ENCODE peak calls at places on chromosome 22, in five cellular contexts. O, Q, G, P and K are unnamed samples.

GRCh38 chr22:23823331-23823791 is 15.4 kb downstream of the DERL3 start:
- DNase-seq in Q (peak), G (no peak), P (no peak), O (no peak), K (no peak)

GRCh38 chr22:49197500-49197899 is 630.2 kb downstream of the BRD1 start:
- DNase-seq in P (no peak), Q (peak), G (no peak), O (no peak), K (no peak)

GRCh38 chr22:19843107-19843856 is 11.4 kb downstream of the GNB1L start:
- DNase-seq in Q (peak), G (no peak), O (no peak), P (no peak), K (no peak)

GRCh38 chr22:47354668-47355387 is 592.4 kb downstream of the TBC1D22A start:
- DNase-seq in Q (no peak), P (no peak), G (no peak), O (no peak), K (no peak)

GRCh38 chr22:29310065-29310862 is 3.8 kb downstream of the GAS2L1 start:
- DNase-seq in Q (peak), O (no peak), P (no peak), G (no peak), K (no peak)

GRCh38 chr22:19038728-19039447 is 83.3 kb downstream of the DGCR2 start:
- DNase-seq in G (no peak), O (no peak), P (no peak), Q (peak), K (no peak)

GRCh38 chr22:35409783-35410662 is 10.1 kb downstream of the MCM5 start:
- DNase-seq in G (no peak), O (no peak), Q (no peak), P (no peak), K (no peak)

GRCh38 chr22:32615874-32616564 is 141.4 kb downstream of the FBXO7 start:
- DNase-seq in O (no peak), G (no peak), P (no peak), Q (no peak), K (no peak)

GRCh38 chr22:47209077-47209514 is 446.6 kb downstream of the TBC1D22A start:
- DNase-seq in O (no peak), P (no peak), G (no peak), Q (peak), K (peak)

GRCh38 chr22:48199667-48200066 is 1437.2 kb downstream of the TBC1D22A start:
- DNase-seq in O (no peak), G (no peak), P (no peak), Q (no peak), K (no peak)

GRCh38 chr22:47928626-47929025 is 1166.2 kb downstream of the TBC1D22A start:
- DNase-seq in P (no peak), Q (no peak), O (no peak), G (no peak), K (no peak)

GRCh38 chr22:30056015-30056414 is 24.2 kb upstream of the HORMAD2 start:
- DNase-seq in G (no peak), Q (no peak), P (no peak), O (no peak), K (no peak)

GRCh38 chr22:47884200-47884599 is 1121.8 kb downstream of the TBC1D22A start:
- DNase-seq in P (no peak), Q (no peak), G (no peak), O (no peak), K (no peak)

GRCh38 chr22:41445171-41446056 is 1.2 kb downstream of the TOB2 start:
- DNase-seq in O (no peak), Q (peak), G (peak), P (no peak), K (no peak)

GRCh38 chr22:49869091-49869830 is 15.6 kb downstream of the ZBED4 start:
- DNase-seq in O (no peak), G (no peak), Q (no peak), P (no peak), K (no peak)

GRCh38 chr22:30047364-30047738 is 32.9 kb upstream of the HORMAD2 start:
- DNase-seq in Q (peak), O (no peak), P (no peak), G (no peak), K (peak)

GRCh38 chr22:25081409-25081824 is 118.2 kb upstream of the CRYBB3 start:
- DNase-seq in G (no peak), O (no peak), Q (no peak), P (peak), K (no peak)

GRCh38 chr22:30116362-30117117 is 36.3 kb downstream of the HORMAD2 start:
- DNase-seq in G (no peak), P (no peak), Q (no peak), O (no peak), K (no peak)

GRCh38 chr22:47445716-47446290 is 683.4 kb downstream of the TBC1D22A start:
- DNase-seq in O (no peak), G (no peak), P (no peak), Q (no peak), K (peak)

GRCh38 chr22:50683086-50683993 is 10.7 kb downstream of the SHANK3 start:
- DNase-seq in P (no peak), O (no peak), G (no peak), Q (no peak), K (no peak)

GRCh38 chr22:48482771-48483170 is 1344.9 kb downstream of the BRD1 start:
- DNase-seq in G (no peak), P (no peak), Q (no peak), O (no peak), K (no peak)

GRCh38 chr22:26651840-26652239 is 5.5 kb upstream of the MIAT start:
- DNase-seq in G (no peak), P (no peak), Q (no peak), O (no peak), K (no peak)

GRCh38 chr22:26646158-26646557 is 11.2 kb upstream of the MIAT start:
- DNase-seq in G (no peak), P (no peak), Q (no peak), O (no peak), K (no peak)

GRCh38 chr22:26648761-26649363 is 8.5 kb upstream of the MIAT start:
- DNase-seq in O (no peak), G (no peak), P (no peak), Q (no peak), K (no peak)

GRCh38 chr22:26650722-26651421 is 6.5 kb upstream of the MIAT start:
- DNase-seq in G (no peak), P (no peak), Q (no peak), O (no peak), K (no peak)

DNA sequence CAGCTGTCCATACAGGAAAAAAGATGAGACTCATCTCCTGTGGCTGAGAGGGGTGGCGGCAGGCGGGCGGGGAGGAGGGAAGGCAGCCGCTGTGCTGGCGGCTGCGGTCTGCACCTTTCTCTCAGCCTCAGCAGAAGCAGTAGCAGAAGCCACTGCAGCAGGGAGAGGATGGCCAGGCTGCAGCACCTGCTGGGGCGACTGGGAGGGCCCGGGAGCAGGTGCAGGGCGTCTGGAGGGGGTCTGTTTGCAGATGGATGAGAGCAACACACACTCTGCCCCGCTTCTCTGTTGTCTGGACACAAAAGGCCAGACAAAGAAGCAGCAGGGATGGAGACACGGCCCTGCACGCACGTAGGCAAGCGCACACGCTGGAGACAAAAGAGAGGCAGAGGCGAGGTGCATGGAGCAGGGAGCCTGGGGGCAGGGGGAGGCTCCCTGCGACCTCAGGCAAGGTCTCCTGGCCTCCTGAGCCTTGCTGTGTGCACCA is 9.3 kb upstream of the MIAT start:
- DNase-seq in O (no peak), P (no peak), G (no peak), Q (no peak), K (no peak)
- TF ChIP-seq POLR2A in O (no peak), P (no peak), G (no peak), Q (no peak), K (no peak)

GRCh38 chr22:20957118-20957690 is 9.9 kb upstream of the AIFM3 start:
- DNase-seq in Q (no peak), G (no peak), O (no peak), P (no peak), K (no peak)

GRCh38 chr22:20955548-20955947 is 11.5 kb upstream of the AIFM3 start:
- DNase-seq in G (no peak), O (no peak), Q (no peak), P (peak), K (no peak)

GRCh38 chr22:20957691-20958440 is 9.2 kb upstream of the AIFM3 start:
- DNase-seq in Q (no peak), P (no peak), G (no peak), O (no peak), K (no peak)

GRCh38 chr22:20953668-20954500 is 13.2 kb upstream of the AIFM3 start:
- DNase-seq in O (no peak), G (no peak), P (no peak), Q (peak), K (no peak)

DNA sequence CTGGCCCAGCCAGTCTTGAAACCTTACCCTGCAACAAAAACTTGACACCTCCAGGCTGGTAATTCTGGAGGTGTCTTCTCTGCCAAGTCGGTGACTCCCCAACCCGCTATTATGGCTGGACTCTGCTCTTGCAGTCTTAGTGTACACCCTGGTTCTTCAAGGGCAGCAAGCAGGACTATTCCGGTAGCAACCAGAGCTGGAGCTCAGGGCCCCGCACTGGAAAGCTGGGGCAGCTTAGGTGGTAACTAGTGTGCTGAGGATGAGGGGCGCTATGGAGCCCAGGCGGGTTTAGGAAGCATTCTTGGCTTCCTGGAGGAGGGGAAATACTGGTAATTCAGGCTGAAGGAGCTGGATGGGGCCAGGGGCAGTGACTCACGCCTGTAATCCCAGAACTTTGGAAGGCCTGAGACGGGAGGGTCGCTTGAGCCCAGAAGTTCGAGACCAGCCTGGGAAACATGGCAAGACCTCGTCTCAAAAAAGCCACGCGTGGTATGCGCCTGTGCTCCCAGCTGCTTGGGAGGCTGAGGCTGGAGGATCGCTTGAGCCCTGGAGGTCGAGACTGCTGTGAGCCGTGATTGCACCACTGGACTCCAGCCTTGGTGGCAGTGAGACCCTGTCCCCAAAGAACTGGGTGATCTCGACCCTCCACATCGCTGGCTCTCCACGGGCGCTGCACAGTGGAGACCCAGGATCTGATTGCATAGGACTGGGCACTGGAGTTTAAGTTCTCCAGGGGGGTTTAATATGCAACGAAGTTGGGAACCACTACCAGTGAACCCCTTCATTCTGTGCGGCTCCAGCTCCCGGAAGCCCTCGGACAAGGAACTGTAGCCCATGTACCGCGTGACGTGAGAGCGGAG is 10.6 kb upstream of the AIFM3 start:
- DNase-seq in P (peak), Q (no peak), O (no peak), G (no peak), K (no peak)
- TF ChIP-seq POLR2A in P (no peak), Q (no peak), O (no peak), G (no peak), K (no peak)

GRCh38 chr22:44497904-44498242 is at the start of gene RTL6:
- DNase-seq in O (no peak), P (peak), Q (no peak), G (no peak), K (no peak)
- TF ChIP-seq POLR2A in O (peak), P (peak), Q (no peak), G (peak), K (no peak)

GRCh38 chr22:31290494-31291402 is 1.5 kb downstream of the PIK3IP1 start:
- DNase-seq in P (peak), O (peak), G (peak), Q (peak), K (peak)

GRCh38 chr22:31289335-31289734 is 3.0 kb downstream of the PIK3IP1 start:
- DNase-seq in P (no peak), Q (peak), G (no peak), O (no peak), K (peak)

GRCh38 chr22:31291403-31291715 is 929 bp downstream of the PIK3IP1 start:
- DNase-seq in P (no peak), Q (no peak), O (no peak), G (no peak), K (no peak)

GRCh38 chr22:31288496-31289235 is 3.6 kb downstream of the PIK3IP1 start:
- DNase-seq in G (no peak), Q (peak), O (no peak), P (no peak), K (peak)

DNA sequence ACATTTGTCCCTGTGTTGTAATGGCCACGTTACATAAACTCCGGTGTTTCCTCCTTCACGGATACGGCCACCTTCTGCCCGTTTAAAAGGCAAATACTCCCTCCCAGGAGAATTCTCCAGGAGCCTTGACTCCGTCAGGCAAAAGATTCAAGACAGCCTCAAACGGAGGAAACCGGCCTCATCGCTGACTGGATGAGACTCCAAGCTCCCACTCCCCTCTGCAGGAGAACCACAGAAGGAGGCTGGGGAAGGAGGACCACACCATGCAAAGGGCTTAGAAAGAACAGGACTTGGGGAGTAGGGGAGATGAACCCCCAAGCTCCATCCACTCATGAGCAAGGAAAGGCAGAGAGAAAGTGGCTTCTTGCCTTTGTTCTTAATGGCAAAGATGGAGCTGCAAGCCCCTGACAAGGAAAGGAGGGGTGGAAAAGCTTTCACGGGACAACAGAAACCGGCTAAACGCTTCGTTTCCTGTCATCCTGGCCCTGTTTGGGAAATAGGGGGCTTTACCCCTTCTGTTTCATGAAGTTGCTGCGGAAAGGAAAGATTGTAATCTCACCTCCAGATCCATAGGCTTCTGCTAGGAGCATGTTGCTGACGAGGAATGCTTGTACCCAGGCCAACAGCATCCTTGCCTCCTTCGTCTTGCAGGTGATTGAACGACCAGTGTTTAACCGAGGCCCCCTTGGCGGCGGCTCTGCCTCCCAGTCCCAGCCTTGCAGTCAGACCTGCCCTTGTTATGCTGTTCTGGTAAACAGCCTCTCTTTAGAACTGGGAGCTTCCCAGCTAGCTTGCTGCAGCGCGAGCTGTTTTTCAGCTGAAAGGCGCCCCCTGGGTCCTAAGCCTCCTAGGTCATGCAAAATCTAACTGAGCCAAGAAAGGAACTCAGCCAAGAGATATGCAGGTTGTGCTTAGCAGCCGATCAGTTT is at the start of gene PIK3IP1:
- DNase-seq in Q (peak), P (peak), O (peak), G (peak), K (peak)
- TF ChIP-seq POLR2A in Q (peak), P (no peak), O (peak), G (peak), K (peak)

GRCh38 chr22:43006753-43007152 is 8.2 kb downstream of the PACSIN2 start:
- DNase-seq in O (no peak), P (no peak), Q (no peak), G (no peak), K (no peak)

GRCh38 chr22:43008921-43009320 is 6.0 kb downstream of the PACSIN2 start:
- DNase-seq in P (no peak), Q (no peak), G (no peak), O (no peak), K (no peak)

GRCh38 chr22:43008509-43008908 is 6.4 kb downstream of the PACSIN2 start:
- DNase-seq in G (no peak), Q (no peak), O (no peak), P (no peak), K (no peak)

GRCh38 chr22:43006016-43006505 is 8.9 kb downstream of the PACSIN2 start:
- DNase-seq in P (no peak), O (no peak), Q (no peak), G (no peak), K (no peak)

GRCh38 chr22:43007519-43008102 is 7.3 kb downstream of the PACSIN2 start:
- DNase-seq in P (no peak), O (no peak), G (no peak), Q (no peak), K (no peak)
- TF ChIP-seq POLR2A in P (no peak), O (no peak), G (no peak), Q (no peak), K (no peak)

GRCh38 chr22:46010951-46011626 is 34.1 kb upstream of the WNT7B start:
- DNase-seq in P (no peak), Q (peak), O (peak), G (no peak), K (peak)
- TF ChIP-seq POLR2A in P (no peak), Q (no peak), O (no peak), G (no peak), K (no peak)

DNA sequence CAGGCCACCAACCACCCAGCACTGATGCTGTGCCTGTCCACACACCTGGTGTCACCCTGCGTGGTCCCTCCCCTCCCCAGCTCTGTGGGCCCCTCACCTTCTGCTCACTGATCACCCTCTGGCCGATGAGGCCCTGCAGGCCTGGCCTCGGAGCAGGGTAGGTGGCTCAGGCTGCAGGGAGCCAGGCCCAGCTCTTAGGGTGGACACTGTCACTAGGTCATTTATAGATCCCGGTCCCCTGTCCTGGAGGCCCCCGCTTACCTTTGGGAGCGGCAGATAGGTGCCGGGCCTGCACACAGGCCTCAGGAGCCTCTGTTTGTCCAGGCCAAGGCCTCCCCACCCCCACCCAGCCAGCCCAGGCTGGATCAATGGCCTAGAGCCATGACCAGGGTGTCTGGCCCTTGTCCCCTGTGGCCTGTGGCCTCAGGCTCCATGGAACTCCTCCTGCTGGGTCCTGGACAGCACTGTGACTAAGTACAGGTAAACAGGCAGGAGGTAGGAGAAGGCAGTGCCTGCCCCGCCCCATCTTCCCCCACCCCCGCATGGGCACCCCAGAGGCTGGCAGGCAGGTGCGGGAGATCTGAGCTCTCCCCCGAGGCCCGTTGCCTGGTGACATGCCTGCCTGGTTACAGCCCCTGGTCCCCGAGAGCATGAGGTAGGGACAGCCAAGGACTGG is at the start of gene TMPRSS6:
- DNase-seq in Q (no peak), O (no peak), G (no peak), P (no peak), K (no peak)
- TF ChIP-seq POLR2A in Q (no peak), O (no peak), G (no peak), P (no peak), K (no peak)

DNA sequence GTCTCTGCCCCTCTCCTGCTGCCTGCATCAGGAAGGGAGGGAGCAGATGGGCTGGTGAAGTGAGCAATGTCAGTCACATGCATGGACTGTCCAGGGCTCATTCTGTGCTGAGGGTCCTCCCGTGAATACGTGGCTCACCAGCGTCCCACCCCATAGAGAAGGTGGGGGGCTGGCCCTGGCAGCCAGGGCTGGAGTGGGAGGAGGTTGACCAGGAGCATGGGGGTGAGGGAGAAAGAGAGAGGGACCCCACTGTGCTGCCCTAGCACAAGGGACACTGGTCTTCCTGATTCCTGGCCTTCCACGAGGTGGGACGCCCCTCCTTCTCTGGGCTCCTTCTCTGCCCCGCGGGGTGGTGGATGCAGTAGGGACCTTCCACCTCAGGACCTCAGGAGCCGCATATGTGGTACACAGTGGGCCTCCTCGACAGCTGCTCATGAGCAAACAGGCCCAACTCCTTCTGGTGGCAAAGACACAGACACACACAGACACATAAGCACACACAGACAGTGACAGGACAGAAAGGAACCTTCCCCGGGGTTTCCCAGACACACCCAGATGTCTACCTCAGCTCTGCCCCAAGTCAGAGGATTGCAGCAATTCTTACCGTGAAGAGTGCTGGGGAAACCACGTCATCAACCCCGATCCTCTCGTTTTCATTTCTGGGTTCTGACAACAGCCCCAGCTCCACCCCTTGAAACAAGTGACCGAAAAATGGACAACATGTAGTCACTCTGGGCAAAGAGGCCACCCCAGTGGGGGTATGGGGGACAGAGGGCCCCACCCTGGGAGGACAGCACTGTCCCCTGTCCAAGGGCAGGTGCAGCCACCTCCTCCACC is 3.6 kb upstream of the APOBEC3A start:
- DNase-seq in G (no peak), O (no peak), Q (peak), P (no peak), K (no peak)
- TF ChIP-seq POLR2A in G (no peak), O (no peak), Q (no peak), P (no peak), K (no peak)